ENCODE peak calls at places on chromosomes 12 and 14, in six cellular contexts. D is CD4-positive, CD25-positive, alpha-beta regulatory T cell; J is A549; V is hepatocyte; M is neural progenitor cell; A is adrenal gland. G is an unnamed sample.

GRCh38 chr12:14841761-14842160 is 1.6 kb downstream of the ART4 start:
- DNase-seq in A (peak), V (peak), D (no peak), J (peak), M (no peak), G (no peak)

GRCh38 chr14:69153848-69154208 is 909 bp upstream of the DCAF5 start:
- DNase-seq in A (peak), D (no peak), M (peak), V (peak), J (no peak), G (no peak)

GRCh38 chr14:61663312-61663974 is 31.9 kb upstream of the HIF1A start:
- DNase-seq in A (no peak), M (no peak), V (no peak), D (no peak), J (no peak), G (peak)

GRCh38 chr12:48037267-48037915 is 33.1 kb upstream of the COL2A1 start:
- DNase-seq in V (peak), M (peak), A (no peak), D (no peak), J (no peak), G (no peak)

GRCh38 chr12:69154585-69155363 is 84.6 kb upstream of the CPSF6 start:
- DNase-seq in M (peak), A (peak), D (peak), J (peak), V (peak), G (peak)

GRCh38 chr12:112121780-112122565 is 3.4 kb upstream of the TRAFD1 start:
- DNase-seq in A (peak), V (peak), D (no peak), J (peak), M (no peak), G (no peak)

GRCh38 chr14:75811136-75811839 is 150.2 kb downstream of the TTLL5 start:
- DNase-seq in M (no peak), D (no peak), J (no peak), A (no peak), V (no peak), G (no peak)

GRCh38 chr12:89468648-89469326 is 55.8 kb downstream of the GALNT4 start:
- DNase-seq in D (no peak), M (no peak), J (no peak), A (no peak), V (no peak), G (no peak)

GRCh38 chr14:50745401-50746058 is 77.4 kb upstream of the SAV1 start:
- DNase-seq in A (no peak), J (no peak), V (no peak), M (no peak), D (no peak), G (no peak)

GRCh38 chr14:29712586-29712985 is 215.1 kb downstream of the PRKD1 start:
- DNase-seq in D (no peak), M (no peak), J (no peak), V (no peak), A (no peak), G (no peak)

GRCh38 chr14:55052259-55052930 is 948 bp downstream of the MAPK1IP1L start:
- DNase-seq in V (peak), A (no peak), D (no peak), J (peak), M (no peak), G (no peak)

GRCh38 chr12:3655331-3655900 is 97.5 kb downstream of the CRACR2A start:
- DNase-seq in V (no peak), M (peak), D (no peak), J (peak), A (no peak), G (no peak)

GRCh38 chr14:54166049-54166950 is 209.7 kb upstream of the BMP4 start:
- DNase-seq in M (no peak), A (no peak), J (no peak), V (no peak), D (no peak), G (no peak)

GRCh38 chr14:31530136-31530535 is 31.1 kb upstream of the NUBPL start:
- DNase-seq in J (no peak), M (no peak), A (no peak), D (no peak), V (no peak), G (no peak)

GRCh38 chr12:105626653-105627052 is 296.2 kb downstream of the C12orf75 start:
- DNase-seq in M (no peak), J (no peak), A (no peak), V (no peak), D (no peak), G (no peak)

GRCh38 chr12:50442178-50442908 is 41.7 kb downstream of the LARP4 start:
- DNase-seq in M (no peak), D (no peak), A (no peak), V (no peak), J (no peak), G (no peak)

GRCh38 chr14:101963611-101964296 is 619 bp upstream of the DYNC1H1 start:
- DNase-seq in M (no peak), A (no peak), J (no peak), V (no peak), D (no peak), G (no peak)
- H3K4me3 ChIP-seq in M (peak), A (no peak), J (no peak), V (no peak), D (no peak), G (no peak)

GRCh38 chr12:64633186-64633939 is 23.1 kb downstream of the RASSF3 start:
- DNase-seq in D (no peak), M (no peak), J (no peak), A (no peak), V (no peak), G (no peak)
- H3K4me3 ChIP-seq in D (peak), M (no peak), J (no peak), A (no peak), V (no peak), G (no peak)

DNA sequence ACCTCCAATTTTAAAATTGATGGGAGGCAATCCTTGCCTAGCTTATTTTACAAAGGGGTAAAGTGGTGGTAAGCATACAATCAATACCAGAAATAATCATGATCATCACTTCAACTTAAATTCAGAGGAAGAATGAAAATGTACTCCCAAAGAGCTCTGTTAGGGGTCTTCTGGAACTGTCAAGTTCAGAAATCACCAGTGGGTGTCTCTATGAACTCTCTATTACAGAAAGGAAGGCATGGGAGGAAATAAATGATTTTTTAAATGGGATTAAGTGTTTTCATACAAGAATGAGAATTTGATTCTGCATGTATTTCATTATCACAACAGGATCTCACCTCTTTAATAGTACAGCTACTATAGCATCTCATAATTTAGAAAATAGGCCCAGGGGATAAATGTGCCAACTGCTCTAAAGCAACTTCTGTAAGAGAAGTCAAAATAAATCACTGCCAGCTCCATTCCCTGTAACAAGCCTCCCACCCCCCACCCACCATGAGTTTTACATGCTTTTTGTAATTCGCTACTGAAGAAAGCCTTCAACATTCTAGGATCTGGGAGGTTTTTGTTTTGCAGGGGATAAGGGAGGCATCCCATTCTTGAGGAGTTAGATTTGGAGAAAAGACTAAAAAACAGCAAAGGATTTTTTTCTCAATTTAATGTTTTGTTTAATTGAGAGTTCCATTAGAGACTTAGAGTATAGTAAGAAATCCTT is 9.7 kb downstream of the DCP1B start:
- DNase-seq in D (no peak), M (no peak), A (no peak), V (no peak), J (no peak), G (no peak)
- H3K4me3 ChIP-seq in D (peak), M (no peak), A (no peak), V (no peak), J (no peak), G (no peak)

DNA sequence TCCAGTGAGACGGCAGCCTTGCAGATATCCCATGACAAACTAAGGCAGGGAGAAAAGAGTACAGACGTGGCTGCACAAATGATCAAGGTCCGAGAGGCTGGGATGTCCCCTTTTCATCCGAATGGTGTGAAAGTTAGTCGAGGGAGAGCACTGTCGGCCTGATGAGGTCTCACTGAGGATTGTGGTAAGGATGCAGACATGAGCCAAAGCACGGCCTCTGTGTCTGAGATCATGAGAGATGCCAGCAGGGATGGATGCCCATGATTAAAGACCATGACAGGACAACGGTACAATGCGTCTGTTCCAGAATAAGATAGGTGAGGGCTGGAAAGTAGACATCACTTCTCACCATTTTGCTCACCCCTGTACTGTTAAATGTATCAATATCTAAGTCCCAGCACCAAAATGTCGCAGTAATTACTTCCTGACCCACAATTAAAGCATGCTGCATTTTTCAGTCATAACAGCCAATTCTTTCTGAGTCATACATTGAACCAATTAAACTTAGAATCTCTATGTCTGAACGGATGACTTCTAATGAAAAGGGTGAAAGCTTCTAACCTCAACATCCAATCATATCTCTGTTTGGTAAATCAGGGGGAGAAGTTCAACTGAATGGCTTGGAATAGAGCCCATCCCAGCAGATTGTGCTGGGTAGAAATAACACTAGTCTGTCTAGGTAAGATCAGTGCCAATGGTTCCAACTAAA is 249.6 kb upstream of the SOX5 start:
- DNase-seq in V (no peak), D (no peak), J (no peak), A (no peak), M (no peak), G (no peak)
- H3K4me3 ChIP-seq in V (no peak), D (no peak), J (no peak), A (no peak), M (no peak), G (no peak)

DNA sequence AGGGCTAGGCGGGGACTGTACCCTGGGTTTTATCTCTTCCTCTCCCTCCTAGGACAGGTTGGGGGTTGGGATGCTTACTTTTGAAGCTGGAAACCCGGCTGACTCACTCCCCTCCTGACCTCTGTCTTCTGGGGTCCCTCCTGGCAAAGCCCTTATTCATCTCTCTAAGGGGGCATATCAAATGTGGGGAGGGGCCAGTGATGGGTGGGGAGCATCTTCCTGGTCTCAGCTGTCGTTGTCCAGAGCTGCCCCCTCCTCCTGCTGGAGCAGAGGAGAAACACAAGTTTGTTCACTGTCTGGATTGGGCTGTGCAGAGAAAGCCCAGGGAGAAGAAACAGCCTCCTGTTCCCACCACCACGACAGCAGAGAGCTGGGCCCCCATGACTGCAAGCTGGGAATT is 85.8 kb downstream of the TNFAIP2 start:
- DNase-seq in J (no peak), D (no peak), M (no peak), A (no peak), V (no peak), G (no peak)
- H3K4me3 ChIP-seq in J (no peak), D (no peak), M (no peak), A (no peak), V (peak), G (no peak)

GRCh38 chr14:104770072-104770579 is 17.2 kb downstream of the SIVA1 start:
- DNase-seq in M (no peak), J (no peak), D (no peak), V (no peak), A (no peak), G (no peak)
- H3K4me3 ChIP-seq in M (no peak), J (no peak), D (no peak), V (no peak), A (no peak), G (no peak)

GRCh38 chr12:117874842-117875434 is 93.9 kb downstream of the KSR2 start:
- DNase-seq in J (peak), M (peak), V (peak), D (peak), A (peak), G (no peak)
- H3K4me3 ChIP-seq in J (no peak), M (no peak), V (no peak), D (no peak), A (no peak), G (no peak)